ENCODE peak calls at places on chromosomes 16 and 17, in five cellular contexts. G is naive thymus-derived CD4-positive, alpha-beta T cell; Z is IMR-90; T is SHP77 treated with DMSO at 0.1 percent for 48 hours; X is left lobe of liver. I is an unnamed sample.

GRCh38 chr17:76261421-76262215 is 3.5 kb upstream of the UBALD2 start:
- DNase-seq in G (no peak), T (no peak), Z (peak; percentile 66), X (no peak), I (no peak)

GRCh38 chr16:70331588-70332358 is 14.9 kb upstream of the DDX19A start:
- DNase-seq in X (peak; percentile 49), Z (no peak), T (no peak), G (no peak), I (no peak)

GRCh38 chr17:18953231-18953728 is 1.3 kb downstream of the SLC5A10 start:
- DNase-seq in Z (no peak), X (no peak), T (no peak), G (no peak), I (no peak)

GRCh38 chr16:60225541-60225940 is 1491.4 kb upstream of the GOT2 start:
- DNase-seq in T (no peak), Z (no peak), G (no peak), X (no peak), I (no peak)

GRCh38 chr17:63827801-63828221 is 348 bp upstream of the FTSJ3 start:
- DNase-seq in G (no peak), Z (no peak), T (no peak), X (no peak), I (no peak)

GRCh38 chr16:3007957-3008748 is 4.6 kb upstream of the CLDN9 start:
- DNase-seq in T (no peak), Z (no peak), G (no peak), X (no peak), I (no peak)

GRCh38 chr17:4667166-4667565 is 25.7 kb upstream of the ALOX15 start:
- DNase-seq in T (no peak), X (no peak), G (no peak), Z (no peak), I (no peak)

GRCh38 chr17:78675316-78675616 is 98.1 kb upstream of the DNAH17 start:
- DNase-seq in T (no peak), G (no peak), X (no peak), Z (no peak), I (no peak)

GRCh38 chr17:45222273-45222993 is 748 bp downstream of the FMNL1 start:
- DNase-seq in X (no peak), G (no peak), T (no peak), Z (no peak), I (no peak)

GRCh38 chr17:65030618-65031017 is 25.9 kb downstream of the GNA13 start:
- DNase-seq in Z (no peak), T (no peak), X (no peak), G (no peak), I (no peak)

GRCh38 chr16:71498031-71498430 is 8.9 kb upstream of the ZNF19 start:
- DNase-seq in T (no peak), Z (no peak), G (no peak), X (no peak), I (no peak)

GRCh38 chr17:38705803-38706624 is 941 bp downstream of the MLLT6 start:
- DNase-seq in X (no peak), T (no peak), G (peak; percentile 36), Z (no peak), I (peak; percentile 44)

GRCh38 chr16:82979406-82980111 is 352.8 kb downstream of the CDH13 start:
- DNase-seq in X (no peak), T (no peak), Z (peak; percentile 20), G (no peak), I (no peak)

GRCh38 chr17:57375770-57376181 is 119.5 kb downstream of the MSI2 start:
- DNase-seq in X (no peak), Z (no peak), T (no peak), G (no peak), I (no peak)

GRCh38 chr16:73302942-73303341 is 255.0 kb upstream of the ZFHX3 start:
- DNase-seq in X (no peak), G (no peak), T (no peak), Z (no peak), I (no peak)

GRCh38 chr17:57861737-57862409 is 12.0 kb upstream of the MRPS23 start:
- DNase-seq in G (no peak), Z (no peak), X (no peak), T (no peak), I (peak; percentile 70)

GRCh38 chr17:17468217-17469010 is 8.4 kb upstream of the MED9 start:
- DNase-seq in T (no peak), Z (no peak), X (no peak), G (no peak), I (no peak)